ENCODE peak calls at places on chromosomes 2 and 18, in six cellular contexts. O, T, P, R, Q and B are unnamed samples. For H3K4me1 and H3K27me3, the result is how much of the 10 kb centered on the place peaks cover.

GRCh38 chr2:238096311-238097011 is 3.7 kb upstream of the ESPNL start:
- DNase-seq in R (no peak), O (peak), Q (no peak), P (no peak), T (peak), B (no peak)

GRCh38 chr2:42385225-42385624 is 24.2 kb upstream of the COX7A2L start:
- DNase-seq in O (peak), Q (peak), R (peak), P (no peak), T (no peak), B (no peak)

GRCh38 chr2:85265304-85265703 is 62.5 kb downstream of the TGOLN2 start:
- DNase-seq in O (no peak), P (no peak), T (no peak), R (peak), Q (peak), B (no peak)

GRCh38 chr2:160494243-160494642 is 636 bp upstream of the RBMS1 start:
- DNase-seq in O (peak), T (no peak), P (peak), Q (peak), R (no peak), B (no peak)

GRCh38 chr2:3612639-3613523 is 18.0 kb downstream of the COLEC11 start:
- DNase-seq in O (no peak), Q (no peak), T (no peak), R (no peak), P (no peak), B (no peak)

GRCh38 chr2:144830543-144830942 is 310.6 kb upstream of the ZEB2 start:
- DNase-seq in R (peak), Q (no peak), T (no peak), P (no peak), O (no peak), B (no peak)

GRCh38 chr2:206275274-206276160 is 1.1 kb downstream of the ZDBF2 start:
- DNase-seq in O (no peak), P (peak), Q (peak), R (peak), T (no peak), B (no peak)

GRCh38 chr2:37560241-37560848 is 111.1 kb downstream of the CDC42EP3 start:
- DNase-seq in P (no peak), O (no peak), T (no peak), R (no peak), Q (no peak), B (no peak)

GRCh38 chr18:13366541-13366940 is 148.0 kb downstream of the LDLRAD4 start:
- DNase-seq in T (no peak), O (no peak), R (no peak), Q (no peak), P (no peak), B (no peak)

DNA sequence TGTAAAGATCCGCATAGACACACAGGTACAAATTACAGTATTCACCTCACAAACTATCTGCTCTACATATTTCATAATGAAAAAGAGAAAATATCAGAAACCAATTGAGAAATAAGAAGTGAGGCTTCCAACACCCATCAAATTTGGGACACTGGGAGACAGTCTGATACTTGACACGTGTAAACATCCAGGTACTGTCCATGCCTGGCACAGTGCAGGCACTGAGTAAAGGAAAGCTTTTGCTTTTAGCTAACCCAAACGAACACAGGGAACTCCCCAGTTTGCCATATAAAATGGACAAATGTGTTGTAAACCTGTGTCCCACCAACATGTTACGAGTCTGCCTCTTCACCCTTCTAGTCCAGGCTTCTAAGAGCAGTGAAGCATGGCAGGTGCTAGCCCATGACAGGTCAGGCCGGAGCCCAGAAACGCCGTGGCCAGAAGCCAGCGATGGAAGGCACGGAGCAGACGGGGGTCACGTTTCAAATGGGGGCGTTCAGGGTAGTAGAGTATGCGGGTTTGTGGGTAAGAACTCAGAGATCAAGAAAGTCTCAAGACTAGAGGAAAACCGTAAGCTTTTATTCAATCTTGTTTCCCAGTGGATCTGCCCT is 27.0 kb downstream of the CDH2 start:
- DNase-seq in T (no peak), P (no peak), O (no peak), R (no peak), Q (no peak), B (no peak)
- H3K4me3 ChIP-seq in T (no peak), P (no peak), O (no peak), R (no peak), Q (no peak), B (no peak)

DNA sequence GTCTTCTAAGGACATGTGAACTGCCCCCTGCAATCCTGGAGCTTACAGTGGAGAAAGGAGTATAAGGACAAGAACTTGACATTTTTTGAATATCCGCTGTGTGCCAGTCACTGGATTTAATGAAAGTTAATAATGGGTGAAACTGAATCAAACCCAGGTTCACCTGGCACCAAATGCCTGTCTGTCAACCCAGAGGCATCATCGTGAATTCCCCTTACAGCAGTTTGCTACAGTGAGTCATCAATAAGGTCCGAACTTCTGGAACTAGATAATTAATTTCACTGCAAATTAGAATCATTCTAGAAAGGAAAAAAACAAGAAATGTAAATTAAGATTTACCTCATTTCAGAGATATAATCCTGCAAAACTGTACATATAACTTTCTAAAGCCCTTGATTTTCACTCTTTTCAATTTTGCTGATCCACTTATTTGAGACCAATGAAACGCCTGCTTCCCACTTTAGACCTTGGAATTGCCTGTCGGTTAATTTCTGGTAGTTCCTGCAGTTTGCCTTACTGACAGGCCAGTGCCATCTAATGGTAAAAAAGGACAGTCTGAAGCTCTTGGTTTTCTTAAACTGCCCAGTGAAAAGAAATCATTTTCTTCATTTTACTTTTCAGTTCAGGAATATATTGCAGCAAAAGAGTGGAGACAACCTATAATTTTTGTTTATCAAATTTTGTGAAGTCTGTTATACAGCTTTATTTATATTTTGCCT is 8.2 kb downstream of the DSG2 start:
- DNase-seq in T (no peak), R (no peak), P (no peak), Q (peak), O (no peak), B (no peak)
- H3K4me1 ChIP-seq in T (under half), R (under half), P (under half), Q (under half), O (under half), B (under half)

DNA sequence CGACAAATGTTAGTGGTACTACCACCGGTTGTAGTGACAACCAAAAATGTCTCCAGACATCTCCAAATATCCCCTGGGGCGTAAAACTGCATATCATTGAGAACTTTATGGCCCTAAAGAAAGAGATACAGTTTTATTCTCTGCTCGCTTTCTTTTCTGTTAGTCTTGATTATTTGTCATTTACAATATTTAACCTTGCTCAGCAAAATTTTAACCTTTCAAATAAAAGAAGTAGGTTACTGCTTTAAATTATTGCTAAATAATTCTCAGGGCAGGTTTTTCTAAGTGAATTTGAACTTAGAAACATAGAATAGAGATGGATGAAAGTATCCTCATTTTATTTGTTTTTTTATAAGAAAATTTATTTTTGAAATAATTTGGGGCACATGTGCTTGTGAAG is 67.9 kb downstream of the BMPR2 start:
- DNase-seq in T (no peak), R (no peak), P (no peak), Q (no peak), O (no peak), B (no peak)
- H3K27me3 ChIP-seq in T (under half), R (under half), P (under half), Q (under half), O (under half), B (under half)

GRCh38 chr2:240588669-240589068 is 2.1 kb downstream of the CAPN10 start:
- DNase-seq in R (no peak), Q (no peak), O (no peak), P (no peak), T (no peak), B (peak)
- H3K4me3 ChIP-seq in R (no peak), Q (no peak), O (no peak), P (no peak), T (no peak), B (no peak)

DNA sequence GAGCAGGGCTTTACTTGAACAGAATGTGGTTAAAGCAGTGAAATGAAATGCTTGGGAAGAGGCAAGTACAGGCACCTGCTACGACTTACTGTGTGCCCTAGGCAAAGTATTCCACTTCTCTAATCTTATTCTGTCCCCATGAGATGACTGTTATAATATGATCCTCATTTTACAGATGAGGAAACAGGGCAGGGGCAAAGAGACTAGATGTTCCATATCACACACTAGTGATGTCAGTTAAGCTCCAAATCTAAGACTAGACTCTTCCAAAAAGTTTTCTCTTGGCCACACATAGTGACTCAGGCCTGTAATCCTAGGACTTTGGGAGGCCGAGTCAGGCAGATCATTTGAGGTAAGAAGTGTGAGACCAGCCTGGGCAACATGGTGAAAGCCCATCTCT is 235.0 kb downstream of the SETBP1 start:
- DNase-seq in P (no peak), T (no peak), Q (no peak), R (no peak), O (no peak), B (no peak)
- H3K4me1 ChIP-seq in P (under half), T (under half), Q (under half), R (under half), O (under half), B (under half)

GRCh38 chr2:231001921-231002320 is 6.0 kb downstream of the SPATA3 start:
- DNase-seq in T (no peak), R (no peak), P (no peak), Q (no peak), O (no peak), B (no peak)

GRCh38 chr2:231002641-231003040 is 6.7 kb downstream of the SPATA3 start:
- DNase-seq in R (no peak), O (no peak), T (no peak), Q (no peak), P (no peak), B (no peak)

GRCh38 chr2:230999477-230999876 is 3.6 kb downstream of the SPATA3 start:
- DNase-seq in P (no peak), R (no peak), Q (no peak), T (no peak), O (no peak), B (no peak)

GRCh38 chr2:231000211-231000904 is 4.4 kb downstream of the SPATA3 start:
- DNase-seq in O (no peak), R (peak), T (no peak), P (no peak), Q (no peak), B (no peak)

DNA sequence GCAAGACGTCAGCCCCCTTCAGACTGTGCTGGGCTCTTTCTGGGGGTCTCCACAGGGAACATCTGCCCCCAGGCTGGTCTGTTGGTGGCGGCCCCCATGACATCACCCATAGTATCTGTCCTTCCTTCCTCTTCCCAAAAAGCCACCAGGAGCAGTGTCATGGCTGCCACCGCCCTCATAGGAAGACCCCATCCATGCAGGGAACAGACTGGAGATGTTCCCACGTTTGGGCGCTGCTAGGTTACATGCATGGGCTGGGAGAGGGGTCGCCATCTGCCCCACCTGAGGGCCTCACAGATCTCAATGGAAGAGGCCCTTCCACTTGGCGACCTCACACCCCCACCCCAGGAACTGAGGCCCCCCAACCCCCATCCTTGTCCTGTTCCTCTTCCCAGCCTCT is 5.1 kb downstream of the SPATA3 start:
- DNase-seq in O (no peak), Q (no peak), R (no peak), P (no peak), T (no peak), B (no peak)
- H3K27me3 ChIP-seq in O (under half), Q (under half), R (under half), P (under half), T (under half), B (under half)

GRCh38 chr2:12315224-12315623 is 401.5 kb upstream of the TRIB2 start:
- DNase-seq in O (no peak), R (no peak), P (no peak), Q (no peak), T (no peak), B (no peak)

GRCh38 chr2:12310399-12310798 is 406.3 kb upstream of the TRIB2 start:
- DNase-seq in R (no peak), Q (no peak), O (no peak), T (no peak), P (peak), B (no peak)

GRCh38 chr2:12316464-12316863 is 400.3 kb upstream of the TRIB2 start:
- DNase-seq in P (no peak), R (no peak), Q (no peak), O (no peak), T (no peak), B (no peak)

GRCh38 chr2:12314119-12314735 is 402.5 kb upstream of the TRIB2 start:
- DNase-seq in O (no peak), R (no peak), P (no peak), T (no peak), Q (no peak), B (no peak)

DNA sequence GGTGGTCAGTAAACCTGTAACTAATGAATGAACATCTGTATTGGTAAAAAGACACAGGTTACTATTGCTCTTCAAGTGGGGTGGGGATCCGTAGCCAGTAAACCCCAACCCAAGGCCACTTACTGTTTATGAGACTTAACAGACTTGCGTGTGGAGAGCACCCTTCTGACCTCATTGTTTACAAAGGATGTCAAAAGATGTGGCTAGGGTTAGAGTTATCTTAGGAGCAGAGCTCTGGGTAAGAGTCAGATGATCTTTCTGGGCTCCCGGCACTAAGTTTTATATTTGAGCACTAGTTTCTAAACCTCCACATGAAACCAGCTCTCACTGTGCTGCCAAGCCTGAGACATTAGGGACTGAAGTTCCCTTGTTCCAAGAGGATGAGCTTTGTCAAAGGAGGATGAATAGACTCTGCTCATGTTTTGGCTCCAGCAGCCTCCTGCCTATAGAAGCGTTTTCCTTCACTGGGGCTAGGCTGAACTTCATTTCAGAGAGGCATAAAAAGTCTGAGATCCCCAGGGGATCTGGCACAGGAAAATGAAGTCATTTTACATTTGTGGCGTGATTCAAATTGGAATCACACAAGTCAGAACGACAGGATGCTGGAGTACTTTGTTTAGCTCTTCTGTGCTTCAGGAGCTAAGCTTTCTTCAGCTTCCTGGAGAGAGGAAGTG is 403.2 kb upstream of the TRIB2 start:
- DNase-seq in Q (no peak), O (peak), P (no peak), T (no peak), R (no peak), B (no peak)
- H3K4me3 ChIP-seq in Q (no peak), O (no peak), P (no peak), T (no peak), R (no peak), B (no peak)